ENCODE peak calls at places on chromosomes 7 and 10, in eight cellular contexts. M, Q, J, K, V, Y, I and X are unnamed samples.

GRCh38 chr10:67402620-67403019 is 293.4 kb downstream of the CTNNA3 start:
- DNase-seq in K (no peak), M (no peak), V (no peak), Y (no peak), J (no peak), I (no peak), Q (no peak), X (no peak)

GRCh38 chr10:110912374-110912773 is 6.6 kb downstream of the BBIP1 start:
- DNase-seq in Y (no peak), J (no peak), I (no peak), V (no peak), M (no peak), Q (no peak), K (no peak), X (no peak)

GRCh38 chr7:42982604-42983115 is 50.5 kb downstream of the MRPL32 start:
- DNase-seq in M (no peak), I (no peak), V (no peak), Q (no peak), Y (no peak), J (no peak), K (no peak), X (no peak)

GRCh38 chr7:16098585-16099179 is 322.7 kb downstream of the CRPPA start:
- DNase-seq in K (no peak), M (no peak), J (no peak), Y (no peak), I (no peak), Q (no peak), V (no peak), X (no peak)

GRCh38 chr10:49429458-49429857 is 33.6 kb upstream of the DRGX start:
- DNase-seq in V (no peak), Q (no peak), M (no peak), I (no peak), Y (no peak), K (no peak), J (no peak), X (no peak)

GRCh38 chr10:4512557-4513286 is 313.3 kb upstream of the AKR1E2 start:
- DNase-seq in Q (no peak), J (no peak), Y (no peak), V (no peak), K (no peak), I (no peak), M (no peak), X (no peak)

GRCh38 chr10:71361581-71361980 is 35.1 kb upstream of the CDH23 start:
- DNase-seq in Q (no peak), M (no peak), I (no peak), V (no peak), J (no peak), Y (no peak), K (no peak), X (no peak)

GRCh38 chr10:132434405-132435005 is 37.5 kb downstream of the PWWP2B start:
- DNase-seq in J (no peak), K (peak; percentile 53), M (peak; percentile 30), Q (no peak), I (no peak), Y (peak; percentile 24), V (peak; percentile 58), X (no peak)

GRCh38 chr10:130805635-130806030 is 505.9 kb downstream of the TCERG1L start:
- DNase-seq in I (no peak), K (no peak), V (no peak), Q (no peak), Y (no peak), M (no peak), J (no peak), X (no peak)

GRCh38 chr7:56229631-56230030 is 113.4 kb upstream of the NUPR2 start:
- DNase-seq in V (no peak), J (no peak), Q (no peak), I (no peak), K (no peak), M (no peak), Y (no peak), X (no peak)